ENCODE peak calls at places on chromosomes 1 and 21, in six cellular contexts. B, I, G, Z, M and C are unnamed samples.

GRCh38 chr1:53115403-53116306 is 26.8 kb downstream of the SLC1A7 start:
- DNase-seq in G (peak; percentile 72), B (peak; percentile 94), M (no peak), I (peak; percentile 65), Z (peak; percentile 91), C (peak; percentile 51)

GRCh38 chr21:36415375-36415774 is 30.2 kb downstream of the CHAF1B start:
- DNase-seq in G (no peak), I (no peak), B (peak; percentile 63), Z (no peak), M (no peak), C (no peak)

GRCh38 chr1:25033030-25033827 is 103.2 kb upstream of the RUNX3 start:
- DNase-seq in M (no peak), Z (no peak), I (no peak), B (no peak), G (no peak), C (no peak)

GRCh38 chr1:9905010-9905409 is 5.1 kb downstream of the CTNNBIP1 start:
- DNase-seq in G (no peak), Z (peak; percentile 40), M (no peak), I (peak; percentile 50), B (no peak), C (no peak)

GRCh38 chr1:221724931-221725605 is 16.8 kb downstream of the DUSP10 start:
- DNase-seq in I (peak; percentile 66), M (no peak), Z (peak; percentile 88), G (no peak), B (no peak), C (no peak)

GRCh38 chr1:230124187-230125128 is 57.4 kb downstream of the GALNT2 start:
- DNase-seq in B (no peak), I (no peak), G (no peak), M (no peak), Z (peak; percentile 33), C (no peak)

GRCh38 chr1:61446531-61446991 is 278.4 kb downstream of the TM2D1 start:
- DNase-seq in M (no peak), B (no peak), I (no peak), G (no peak), Z (no peak), C (no peak)

GRCh38 chr21:42220138-42220701 is 1.3 kb downstream of the ABCG1 start:
- DNase-seq in B (peak; percentile 86), G (peak; percentile 46), Z (peak; percentile 71), I (peak; percentile 82), M (no peak), C (peak; percentile 56)

GRCh38 chr21:41783476-41784150 is 16.8 kb upstream of the RIPK4 start:
- DNase-seq in M (no peak), Z (no peak), I (no peak), B (no peak), G (no peak), C (no peak)

GRCh38 chr1:230186003-230186863 is 119.2 kb downstream of the GALNT2 start:
- DNase-seq in M (peak; percentile 62), B (peak; percentile 84), I (peak; percentile 93), G (no peak), Z (peak; percentile 72), C (peak; percentile 80)

GRCh38 chr1:48675251-48675650 is 101.4 kb downstream of the BEND5 start:
- DNase-seq in G (no peak), Z (no peak), I (no peak), M (no peak), B (no peak), C (no peak)

GRCh38 chr1:228494044-228494353 is 6.8 kb downstream of the RNF187 start:
- DNase-seq in G (no peak), M (no peak), Z (no peak), B (no peak), I (no peak), C (no peak)

GRCh38 chr21:38957575-38958340 is 152.0 kb downstream of the ETS2 start:
- DNase-seq in Z (no peak), G (no peak), B (no peak), I (no peak), M (no peak), C (no peak)

GRCh38 chr1:92820024-92820423 is 11.8 kb upstream of the RPL5 start:
- DNase-seq in G (no peak), Z (no peak), M (no peak), B (peak; percentile 61), I (peak; percentile 50), C (no peak)

GRCh38 chr1:111161843-111162242 is 21.8 kb downstream of the CEPT1 start:
- DNase-seq in Z (no peak), I (peak; percentile 19), M (no peak), B (peak; percentile 59), G (no peak), C (no peak)
- H2BK5ac ChIP-seq in Z (no peak overlapping the region), I (no peak overlapping the region), M (no peak overlapping the region), B (no peak overlapping the region), G (no peak overlapping the region), C (no peak overlapping the region)

GRCh38 chr1:236754525-236755210 is 40.4 kb upstream of the MTR start:
- DNase-seq in Z (no peak), I (no peak), M (no peak), G (no peak), B (peak; percentile 22), C (no peak)

GRCh38 chr1:236751385-236751784 is 43.7 kb upstream of the MTR start:
- DNase-seq in Z (no peak), B (no peak), I (no peak), G (no peak), M (no peak), C (no peak)

GRCh38 chr1:236751935-236752334 is 43.2 kb upstream of the MTR start:
- DNase-seq in M (no peak), I (no peak), B (no peak), Z (no peak), G (no peak), C (no peak)

GRCh38 chr1:236753554-236753953 is 41.5 kb upstream of the MTR start:
- DNase-seq in M (peak; percentile 41), G (peak; percentile 18), I (peak; percentile 21), B (peak; percentile 93), Z (peak; percentile 54), C (peak; percentile 62)

DNA sequence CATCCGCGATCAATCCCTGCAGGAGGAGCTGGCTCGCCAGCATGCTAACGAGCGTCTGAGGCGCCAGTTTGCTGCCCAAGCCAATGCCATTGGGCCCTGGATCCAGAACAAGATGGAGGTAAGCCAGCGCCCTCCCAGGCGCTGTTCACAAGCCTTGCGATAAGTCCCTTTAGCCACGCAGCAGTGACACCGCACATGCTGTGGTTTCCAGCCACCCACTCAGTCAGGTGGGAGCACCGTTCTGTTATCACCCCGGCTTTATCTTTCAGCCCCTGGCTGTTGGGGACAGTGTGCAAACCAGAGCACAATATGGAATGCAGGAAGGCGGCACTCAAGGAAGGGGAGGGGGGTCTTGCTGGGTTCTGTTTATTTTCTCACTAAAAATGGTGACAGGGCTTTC is 41.1 kb upstream of the MTR start:
- DNase-seq in I (no peak), B (no peak), M (no peak), G (no peak), Z (no peak), C (no peak)
- H2BK5ac ChIP-seq in I (no peak overlapping the region), B (no peak overlapping the region), M (no peak overlapping the region), G (no peak overlapping the region), Z (no peak overlapping the region), C (no peak overlapping the region)

GRCh38 chr1:115545096-115545720 is 96.6 kb upstream of the VANGL1 start:
- DNase-seq in M (no peak), I (no peak), G (no peak), B (no peak), Z (peak; percentile 10), C (no peak)
- H2BK5ac ChIP-seq in M (peak overlapping the region; percentile 84), I (peak overlapping the region; percentile 81), G (peak overlapping the region; percentile 26), B (no peak overlapping the region), Z (peak overlapping the region; percentile 96), C (no peak overlapping the region)

GRCh38 chr1:153577138-153577537 is 11.5 kb upstream of the S100A2 start:
- DNase-seq in M (no peak), I (no peak), Z (no peak), B (no peak), G (no peak), C (no peak)

GRCh38 chr1:153577624-153578051 is 12.0 kb upstream of the S100A2 start:
- DNase-seq in B (peak; percentile 39), G (no peak), M (no peak), I (no peak), Z (no peak), C (no peak)

GRCh38 chr1:153583976-153584375 is 18.3 kb upstream of the S100A2 start:
- DNase-seq in Z (no peak), M (no peak), I (peak; percentile 38), B (no peak), G (no peak), C (no peak)

GRCh38 chr1:153578490-153578889 is 12.8 kb upstream of the S100A2 start:
- DNase-seq in G (no peak), B (peak; percentile 96), Z (peak; percentile 34), M (no peak), I (peak; percentile 47), C (no peak)

GRCh38 chr1:153578936-153579335 is 13.3 kb upstream of the S100A2 start:
- DNase-seq in M (no peak), Z (no peak), I (no peak), G (no peak), B (peak; percentile 96), C (no peak)
- H2BK5ac ChIP-seq in M (no peak overlapping the region), Z (no peak overlapping the region), I (no peak overlapping the region), G (no peak overlapping the region), B (peak overlapping the region; percentile 81), C (no peak overlapping the region)

DNA sequence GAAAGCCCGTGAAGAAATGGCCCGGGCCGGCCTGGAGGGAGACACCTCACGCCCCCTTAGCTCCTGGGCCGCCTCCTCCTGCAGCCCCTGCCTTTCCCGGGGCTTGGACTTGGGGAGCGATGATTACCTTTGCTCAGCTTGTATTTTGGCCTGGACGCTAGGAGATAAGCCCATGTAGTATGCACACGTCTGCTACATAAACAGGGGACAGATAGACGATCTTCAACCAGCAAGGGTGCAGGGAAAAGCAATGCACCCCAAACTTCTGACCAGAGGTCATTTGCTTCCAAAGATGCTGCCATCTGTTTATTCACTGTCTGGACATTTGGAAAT is 936 bp downstream of the TP73 start:
- DNase-seq in I (no peak), G (no peak), M (no peak), Z (no peak), B (no peak), C (no peak)
- H2BK5ac ChIP-seq in I (no peak overlapping the region), G (no peak overlapping the region), M (no peak overlapping the region), Z (no peak overlapping the region), B (no peak overlapping the region), C (no peak overlapping the region)

GRCh38 chr1:183315987-183316758 is 102.0 kb downstream of the NMNAT2 start:
- DNase-seq in B (peak; percentile 70), M (no peak), I (no peak), G (no peak), Z (no peak), C (no peak)
- H2BK5ac ChIP-seq in B (no peak overlapping the region), M (no peak overlapping the region), I (no peak overlapping the region), G (no peak overlapping the region), Z (no peak overlapping the region), C (no peak overlapping the region)

GRCh38 chr21:44873356-44874239 is at the start of gene PTTG1IP:
- DNase-seq in M (peak; percentile 91), B (peak; percentile 98), Z (peak; percentile 95), G (peak; percentile 99), I (peak; percentile 94), C (peak; percentile 98)
- H2BK5ac ChIP-seq in M (no peak within 1 kb of the TSS), B (no peak within 1 kb of the TSS), Z (peak within 1 kb of the TSS; percentile 46), G (peak within 1 kb of the TSS; percentile 67), I (peak within 1 kb of the TSS; percentile 76), C (no peak within 1 kb of the TSS)